ENCODE peak calls at places on chromosomes 3 and 15, in nine cellular contexts. K is posterior vena cava; O is H54; H is mammary epithelial cell; Q is globus pallidus; T is NCI-H1694 treated with DMSO at 0.1 percent for 48 hours; Z is iPS-NIHi11; J is GM20000; E is stimulated activated CD4-positive, alpha-beta T cell treated with anti-CD3 and anti-CD28 coated beads, TNF-alpha, amount 100 ng/mL, for 4 hours. I is an unnamed sample.

GRCh38 chr3:176328198-176328597 is 869.1 kb downstream of the TBL1XR1 start:
- DNase-seq in J (no peak), O (no peak), Z (no peak), T (no peak), E (no peak), Q (no peak), K (no peak), H (no peak), I (no peak)

GRCh38 chr15:80915462-80915861 is 74.2 kb downstream of the MESD start:
- DNase-seq in T (no peak), O (no peak), E (no peak), Z (peak), H (no peak), J (no peak), K (no peak), Q (no peak), I (no peak)

GRCh38 chr3:102336130-102336529 is 98.7 kb upstream of the ZPLD1 start:
- DNase-seq in H (no peak), Q (no peak), K (no peak), E (no peak), O (no peak), Z (no peak), J (no peak), T (no peak), I (no peak)

GRCh38 chr15:41658689-41659088 is 1.5 kb upstream of the MGA start:
- DNase-seq in K (no peak), H (no peak), O (no peak), E (no peak), Q (no peak), J (no peak), T (no peak), Z (no peak), I (no peak)

GRCh38 chr3:136161516-136161915 is 34.6 kb downstream of the MSL2 start:
- DNase-seq in Q (no peak), O (no peak), H (no peak), Z (no peak), J (no peak), K (no peak), E (no peak), T (no peak), I (no peak)

GRCh38 chr15:83283813-83284562 is 476 bp downstream of the BNC1 start:
- DNase-seq in J (peak), O (no peak), Z (peak), Q (no peak), K (no peak), T (no peak), H (peak), E (no peak), I (no peak)

GRCh38 chr3:127174284-127174683 is 18.6 kb upstream of the PRR23E start:
- DNase-seq in Q (no peak), H (no peak), E (no peak), Z (no peak), T (no peak), J (no peak), K (no peak), O (no peak), I (no peak)

GRCh38 chr3:28012830-28013229 is 228.6 kb upstream of the CMC1 start:
- DNase-seq in E (no peak), O (no peak), Q (no peak), K (no peak), H (no peak), J (no peak), Z (no peak), T (no peak), I (no peak)

GRCh38 chr3:146865175-146865755 is 260.1 kb upstream of the PLSCR5 start:
- DNase-seq in O (no peak), K (no peak), Q (no peak), T (no peak), E (no peak), H (no peak), J (no peak), Z (no peak), I (no peak)

GRCh38 chr3:147256739-147257138 is 149.6 kb downstream of the ZIC4 start:
- DNase-seq in E (no peak), Q (no peak), T (no peak), J (no peak), Z (peak), K (no peak), O (no peak), H (no peak), I (no peak)

GRCh38 chr15:35867371-35867770 is 321.4 kb upstream of the DPH6 start:
- DNase-seq in T (no peak), H (no peak), Z (no peak), Q (no peak), J (no peak), O (no peak), E (no peak), K (no peak), I (no peak)

GRCh38 chr3:197372076-197372661 is 73.8 kb upstream of the DLG1 start:
- DNase-seq in K (peak), O (peak), J (no peak), T (no peak), Z (peak), E (no peak), Q (no peak), H (peak), I (no peak)

GRCh38 chr3:64327039-64327804 is 102.0 kb upstream of the PRICKLE2 start:
- DNase-seq in Z (no peak), Q (no peak), T (no peak), E (no peak), J (no peak), O (no peak), K (peak), H (no peak), I (no peak)

GRCh38 chr15:68536331-68537095 is 42.3 kb upstream of the CORO2B start:
- DNase-seq in K (no peak), E (no peak), Z (no peak), Q (no peak), J (no peak), O (no peak), H (peak), T (no peak), I (no peak)

GRCh38 chr3:12350151-12350813 is 61.4 kb downstream of the PPARG start:
- DNase-seq in J (no peak), H (no peak), K (no peak), O (no peak), Q (peak), E (no peak), Z (no peak), T (no peak), I (no peak)

GRCh38 chr3:33831053-33831452 is 32.6 kb downstream of the PDCD6IP start:
- DNase-seq in H (peak), Q (no peak), Z (no peak), E (no peak), O (no peak), T (no peak), K (no peak), J (no peak), I (no peak)

GRCh38 chr15:77569647-77570186 is 63.0 kb downstream of the LINGO1 start:
- DNase-seq in T (no peak), Z (no peak), K (no peak), E (no peak), O (no peak), Q (no peak), J (no peak), H (no peak), I (no peak)

GRCh38 chr3:10758304-10759037 is 57.6 kb upstream of the SLC6A11 start:
- DNase-seq in E (no peak), H (peak), Z (peak), K (no peak), J (peak), T (peak), Q (peak), O (peak), I (peak)

GRCh38 chr15:55708720-55709119 is 34.2 kb downstream of the PRTG start:
- DNase-seq in K (no peak), E (no peak), O (no peak), J (no peak), Q (no peak), H (no peak), T (no peak), Z (no peak), I (no peak)

GRCh38 chr15:76533060-76533955 is 196.7 kb downstream of the ISL2 start:
- DNase-seq in T (no peak), Z (no peak), J (no peak), K (no peak), H (peak), Q (no peak), E (no peak), O (no peak), I (no peak)

GRCh38 chr15:51444807-51445206 is 103.4 kb downstream of the GLDN start:
- DNase-seq in J (no peak), O (no peak), T (no peak), K (no peak), Q (no peak), E (no peak), Z (no peak), H (no peak), I (no peak)

GRCh38 chr3:71690222-71690821 is 34.9 kb downstream of the EIF4E3 start:
- DNase-seq in Z (peak), Q (no peak), H (peak), J (no peak), O (no peak), T (no peak), K (no peak), E (no peak), I (no peak)

I was measured in caudate nucleus.